ENCODE peak calls at places on chromosomes 1 and 21, in ten cellular contexts. One of them, this sample, is unnamed. For H3K9me3, the result is how much of the 10 kb centered on the place peaks cover.

GRCh38 chr21:45532826-45533730 is 9.2 kb downstream of the SLC19A1 start:
- DNase-seq in tibial artery: peak
- DNase-seq in AG04450: no peak
- DNase-seq in endothelial cell of umbilical vein: no peak
- DNase-seq in CD4-positive, CD25-positive, alpha-beta regulatory T cell: no peak
- DNase-seq in spleen: peak
- DNase-seq in psoas muscle: peak
- DNase-seq in endodermal cell: peak
- DNase-seq in heart right ventricle: no peak
- DNase-seq in fibroblast of lung: no peak
- DNase-seq in this sample: peak

GRCh38 chr1:197269053-197269452 is 1.0 kb downstream of the CRB1 start:
- DNase-seq in tibial artery: no peak
- DNase-seq in AG04450: no peak
- DNase-seq in endothelial cell of umbilical vein: no peak
- DNase-seq in CD4-positive, CD25-positive, alpha-beta regulatory T cell: no peak
- DNase-seq in spleen: no peak
- DNase-seq in psoas muscle: no peak
- DNase-seq in endodermal cell: peak
- DNase-seq in heart right ventricle: no peak
- DNase-seq in fibroblast of lung: no peak
- DNase-seq in this sample: no peak

GRCh38 chr1:245837741-245838140 is 669.3 kb downstream of the SMYD3 start:
- DNase-seq in tibial artery: no peak
- DNase-seq in AG04450: no peak
- DNase-seq in endothelial cell of umbilical vein: peak
- DNase-seq in CD4-positive, CD25-positive, alpha-beta regulatory T cell: no peak
- DNase-seq in spleen: no peak
- DNase-seq in psoas muscle: no peak
- DNase-seq in endodermal cell: no peak
- DNase-seq in heart right ventricle: no peak
- DNase-seq in fibroblast of lung: peak
- DNase-seq in this sample: no peak

GRCh38 chr1:199495432-199495831 is 532.1 kb upstream of the NR5A2 start:
- DNase-seq in tibial artery: no peak
- DNase-seq in AG04450: no peak
- DNase-seq in endothelial cell of umbilical vein: no peak
- DNase-seq in CD4-positive, CD25-positive, alpha-beta regulatory T cell: no peak
- DNase-seq in spleen: no peak
- DNase-seq in psoas muscle: no peak
- DNase-seq in endodermal cell: no peak
- DNase-seq in heart right ventricle: no peak
- DNase-seq in fibroblast of lung: no peak
- DNase-seq in this sample: no peak

GRCh38 chr1:220877348-220878095 is 1.7 kb upstream of the HLX start:
- DNase-seq in tibial artery: no peak
- DNase-seq in AG04450: no peak
- DNase-seq in endothelial cell of umbilical vein: no peak
- DNase-seq in CD4-positive, CD25-positive, alpha-beta regulatory T cell: no peak
- DNase-seq in spleen: no peak
- DNase-seq in psoas muscle: no peak
- DNase-seq in endodermal cell: no peak
- DNase-seq in heart right ventricle: no peak
- DNase-seq in fibroblast of lung: no peak
- DNase-seq in this sample: no peak

GRCh38 chr21:45929477-45929876 is 52.1 kb upstream of the COL6A1 start:
- DNase-seq in tibial artery: no peak
- DNase-seq in AG04450: no peak
- DNase-seq in endothelial cell of umbilical vein: no peak
- DNase-seq in CD4-positive, CD25-positive, alpha-beta regulatory T cell: no peak
- DNase-seq in spleen: no peak
- DNase-seq in psoas muscle: no peak
- DNase-seq in endodermal cell: no peak
- DNase-seq in heart right ventricle: no peak
- DNase-seq in fibroblast of lung: no peak
- DNase-seq in this sample: no peak

GRCh38 chr1:170407601-170408000 is 124.4 kb upstream of the GORAB start:
- DNase-seq in tibial artery: no peak
- DNase-seq in AG04450: no peak
- DNase-seq in endothelial cell of umbilical vein: no peak
- DNase-seq in CD4-positive, CD25-positive, alpha-beta regulatory T cell: no peak
- DNase-seq in spleen: no peak
- DNase-seq in psoas muscle: no peak
- DNase-seq in endodermal cell: no peak
- DNase-seq in heart right ventricle: no peak
- DNase-seq in fibroblast of lung: no peak
- DNase-seq in this sample: no peak

GRCh38 chr1:46131727-46132528 is 501 bp downstream of the PIK3R3 start:
- DNase-seq in tibial artery: no peak
- DNase-seq in AG04450: no peak
- DNase-seq in endothelial cell of umbilical vein: peak
- DNase-seq in CD4-positive, CD25-positive, alpha-beta regulatory T cell: peak
- DNase-seq in spleen: peak
- DNase-seq in psoas muscle: no peak
- DNase-seq in endodermal cell: peak
- DNase-seq in heart right ventricle: no peak
- DNase-seq in fibroblast of lung: peak
- DNase-seq in this sample: no peak

GRCh38 chr21:41768371-41769042 is 1.7 kb upstream of the RIPK4 start:
- DNase-seq in tibial artery: peak
- DNase-seq in AG04450: peak
- DNase-seq in endothelial cell of umbilical vein: peak
- DNase-seq in CD4-positive, CD25-positive, alpha-beta regulatory T cell: peak
- DNase-seq in spleen: no peak
- DNase-seq in psoas muscle: no peak
- DNase-seq in endodermal cell: peak
- DNase-seq in heart right ventricle: no peak
- DNase-seq in fibroblast of lung: peak
- DNase-seq in this sample: no peak

GRCh38 chr1:78491311-78492071 is 717 bp downstream of the PTGFR start:
- DNase-seq in tibial artery: peak
- DNase-seq in AG04450: no peak
- DNase-seq in endothelial cell of umbilical vein: peak
- DNase-seq in CD4-positive, CD25-positive, alpha-beta regulatory T cell: no peak
- DNase-seq in spleen: no peak
- DNase-seq in psoas muscle: peak
- DNase-seq in endodermal cell: peak
- DNase-seq in heart right ventricle: no peak
- DNase-seq in fibroblast of lung: peak
- DNase-seq in this sample: no peak

GRCh38 chr1:158121604-158122254 is 59.0 kb upstream of the CD1D start:
- DNase-seq in tibial artery: no peak
- DNase-seq in AG04450: no peak
- DNase-seq in endothelial cell of umbilical vein: peak
- DNase-seq in CD4-positive, CD25-positive, alpha-beta regulatory T cell: peak
- DNase-seq in spleen: no peak
- DNase-seq in psoas muscle: no peak
- DNase-seq in endodermal cell: peak
- DNase-seq in heart right ventricle: no peak
- DNase-seq in fibroblast of lung: peak
- DNase-seq in this sample: no peak

GRCh38 chr1:2930971-2931721 is 90.1 kb upstream of the ACTRT2 start:
- DNase-seq in tibial artery: no peak
- DNase-seq in AG04450: no peak
- DNase-seq in endothelial cell of umbilical vein: no peak
- DNase-seq in CD4-positive, CD25-positive, alpha-beta regulatory T cell: no peak
- DNase-seq in spleen: no peak
- DNase-seq in psoas muscle: no peak
- DNase-seq in endodermal cell: no peak
- DNase-seq in heart right ventricle: no peak
- DNase-seq in fibroblast of lung: no peak
- DNase-seq in this sample: no peak
- H3K9me3 ChIP-seq in tibial artery: under half
- H3K9me3 ChIP-seq in AG04450: half or more
- H3K9me3 ChIP-seq in endothelial cell of umbilical vein: under half
- H3K9me3 ChIP-seq in CD4-positive, CD25-positive, alpha-beta regulatory T cell: under half
- H3K9me3 ChIP-seq in spleen: under half
- H3K9me3 ChIP-seq in psoas muscle: under half
- H3K9me3 ChIP-seq in endodermal cell: under half
- H3K9me3 ChIP-seq in heart right ventricle: under half
- H3K9me3 ChIP-seq in fibroblast of lung: under half
- H3K9me3 ChIP-seq in this sample: under half

GRCh38 chr1:2821373-2821955 is 20.0 kb upstream of the TTC34 start:
- DNase-seq in tibial artery: no peak
- DNase-seq in AG04450: no peak
- DNase-seq in endothelial cell of umbilical vein: no peak
- DNase-seq in CD4-positive, CD25-positive, alpha-beta regulatory T cell: no peak
- DNase-seq in spleen: no peak
- DNase-seq in psoas muscle: peak
- DNase-seq in endodermal cell: no peak
- DNase-seq in heart right ventricle: peak
- DNase-seq in fibroblast of lung: no peak
- DNase-seq in this sample: no peak
- H3K9me3 ChIP-seq in tibial artery: under half
- H3K9me3 ChIP-seq in AG04450: half or more
- H3K9me3 ChIP-seq in endothelial cell of umbilical vein: under half
- H3K9me3 ChIP-seq in CD4-positive, CD25-positive, alpha-beta regulatory T cell: under half
- H3K9me3 ChIP-seq in spleen: under half
- H3K9me3 ChIP-seq in psoas muscle: under half
- H3K9me3 ChIP-seq in endodermal cell: under half
- H3K9me3 ChIP-seq in heart right ventricle: under half
- H3K9me3 ChIP-seq in fibroblast of lung: under half
- H3K9me3 ChIP-seq in this sample: under half

GRCh38 chr21:38531610-38532009 is 33.3 kb upstream of the ERG start:
- DNase-seq in tibial artery: peak
- DNase-seq in AG04450: no peak
- DNase-seq in endothelial cell of umbilical vein: no peak
- DNase-seq in CD4-positive, CD25-positive, alpha-beta regulatory T cell: no peak
- DNase-seq in spleen: no peak
- DNase-seq in psoas muscle: no peak
- DNase-seq in endodermal cell: no peak
- DNase-seq in heart right ventricle: no peak
- DNase-seq in fibroblast of lung: no peak
- DNase-seq in this sample: no peak

GRCh38 chr21:38534591-38534990 is 36.3 kb upstream of the ERG start:
- DNase-seq in tibial artery: no peak
- DNase-seq in AG04450: no peak
- DNase-seq in endothelial cell of umbilical vein: no peak
- DNase-seq in CD4-positive, CD25-positive, alpha-beta regulatory T cell: no peak
- DNase-seq in spleen: no peak
- DNase-seq in psoas muscle: no peak
- DNase-seq in endodermal cell: no peak
- DNase-seq in heart right ventricle: no peak
- DNase-seq in fibroblast of lung: no peak
- DNase-seq in this sample: no peak

GRCh38 chr21:38531142-38531541 is 32.9 kb upstream of the ERG start:
- DNase-seq in tibial artery: no peak
- DNase-seq in AG04450: no peak
- DNase-seq in endothelial cell of umbilical vein: no peak
- DNase-seq in CD4-positive, CD25-positive, alpha-beta regulatory T cell: no peak
- DNase-seq in spleen: no peak
- DNase-seq in psoas muscle: no peak
- DNase-seq in endodermal cell: no peak
- DNase-seq in heart right ventricle: no peak
- DNase-seq in fibroblast of lung: no peak
- DNase-seq in this sample: no peak

GRCh38 chr21:38538353-38538752 is 40.1 kb upstream of the ERG start:
- DNase-seq in tibial artery: no peak
- DNase-seq in AG04450: no peak
- DNase-seq in endothelial cell of umbilical vein: peak
- DNase-seq in CD4-positive, CD25-positive, alpha-beta regulatory T cell: no peak
- DNase-seq in spleen: no peak
- DNase-seq in psoas muscle: no peak
- DNase-seq in endodermal cell: no peak
- DNase-seq in heart right ventricle: no peak
- DNase-seq in fibroblast of lung: no peak
- DNase-seq in this sample: no peak

GRCh38 chr21:38533887-38534286 is 35.6 kb upstream of the ERG start:
- DNase-seq in tibial artery: no peak
- DNase-seq in AG04450: no peak
- DNase-seq in endothelial cell of umbilical vein: no peak
- DNase-seq in CD4-positive, CD25-positive, alpha-beta regulatory T cell: no peak
- DNase-seq in spleen: no peak
- DNase-seq in psoas muscle: no peak
- DNase-seq in endodermal cell: no peak
- DNase-seq in heart right ventricle: no peak
- DNase-seq in fibroblast of lung: peak
- DNase-seq in this sample: no peak
- H3K9me3 ChIP-seq in tibial artery: under half
- H3K9me3 ChIP-seq in AG04450: under half
- H3K9me3 ChIP-seq in endothelial cell of umbilical vein: under half
- H3K9me3 ChIP-seq in CD4-positive, CD25-positive, alpha-beta regulatory T cell: under half
- H3K9me3 ChIP-seq in spleen: under half
- H3K9me3 ChIP-seq in psoas muscle: under half
- H3K9me3 ChIP-seq in endodermal cell: under half
- H3K9me3 ChIP-seq in heart right ventricle: under half
- H3K9me3 ChIP-seq in fibroblast of lung: under half
- H3K9me3 ChIP-seq in this sample: under half

GRCh38 chr1:55694297-55694696 is 479.1 kb upstream of the USP24 start:
- DNase-seq in tibial artery: no peak
- DNase-seq in AG04450: no peak
- DNase-seq in endothelial cell of umbilical vein: peak
- DNase-seq in CD4-positive, CD25-positive, alpha-beta regulatory T cell: no peak
- DNase-seq in spleen: no peak
- DNase-seq in psoas muscle: no peak
- DNase-seq in endodermal cell: no peak
- DNase-seq in heart right ventricle: no peak
- DNase-seq in fibroblast of lung: peak
- DNase-seq in this sample: no peak

GRCh38 chr1:55690366-55690765 is 475.2 kb upstream of the USP24 start:
- DNase-seq in tibial artery: peak
- DNase-seq in AG04450: no peak
- DNase-seq in endothelial cell of umbilical vein: no peak
- DNase-seq in CD4-positive, CD25-positive, alpha-beta regulatory T cell: no peak
- DNase-seq in spleen: no peak
- DNase-seq in psoas muscle: peak
- DNase-seq in endodermal cell: no peak
- DNase-seq in heart right ventricle: no peak
- DNase-seq in fibroblast of lung: no peak
- DNase-seq in this sample: no peak

GRCh38 chr1:55685560-55685959 is 470.4 kb upstream of the USP24 start:
- DNase-seq in tibial artery: no peak
- DNase-seq in AG04450: no peak
- DNase-seq in endothelial cell of umbilical vein: no peak
- DNase-seq in CD4-positive, CD25-positive, alpha-beta regulatory T cell: no peak
- DNase-seq in spleen: no peak
- DNase-seq in psoas muscle: peak
- DNase-seq in endodermal cell: no peak
- DNase-seq in heart right ventricle: peak
- DNase-seq in fibroblast of lung: no peak
- DNase-seq in this sample: no peak

GRCh38 chr1:55692721-55693120 is 477.6 kb upstream of the USP24 start:
- DNase-seq in tibial artery: no peak
- DNase-seq in AG04450: no peak
- DNase-seq in endothelial cell of umbilical vein: no peak
- DNase-seq in CD4-positive, CD25-positive, alpha-beta regulatory T cell: no peak
- DNase-seq in spleen: no peak
- DNase-seq in psoas muscle: no peak
- DNase-seq in endodermal cell: no peak
- DNase-seq in heart right ventricle: no peak
- DNase-seq in fibroblast of lung: no peak
- DNase-seq in this sample: no peak

GRCh38 chr1:55689800-55690199 is 474.6 kb upstream of the USP24 start:
- DNase-seq in tibial artery: no peak
- DNase-seq in AG04450: no peak
- DNase-seq in endothelial cell of umbilical vein: no peak
- DNase-seq in CD4-positive, CD25-positive, alpha-beta regulatory T cell: no peak
- DNase-seq in spleen: no peak
- DNase-seq in psoas muscle: no peak
- DNase-seq in endodermal cell: no peak
- DNase-seq in heart right ventricle: no peak
- DNase-seq in fibroblast of lung: no peak
- DNase-seq in this sample: no peak
- H3K9me3 ChIP-seq in tibial artery: under half
- H3K9me3 ChIP-seq in AG04450: under half
- H3K9me3 ChIP-seq in endothelial cell of umbilical vein: under half
- H3K9me3 ChIP-seq in CD4-positive, CD25-positive, alpha-beta regulatory T cell: under half
- H3K9me3 ChIP-seq in spleen: under half
- H3K9me3 ChIP-seq in psoas muscle: under half
- H3K9me3 ChIP-seq in endodermal cell: under half
- H3K9me3 ChIP-seq in heart right ventricle: under half
- H3K9me3 ChIP-seq in fibroblast of lung: under half
- H3K9me3 ChIP-seq in this sample: under half